ENCODE peak calls at places on chromosomes 2 and 18, in four cellular contexts. O is H9, L is H1, A is IMR-90. M is an unnamed sample.

GRCh38 chr18:44098551-44099098 is 582.1 kb upstream of the SETBP1 start:
- DNase-seq in A (peak), L (peak), O (peak), M (peak)

GRCh38 chr2:37768491-37768925 is 97.1 kb upstream of the CDC42EP3 start:
- DNase-seq in A (peak), O (no peak), L (no peak), M (peak)

GRCh38 chr2:109339519-109339991 is 210.6 kb downstream of the SH3RF3 start:
- DNase-seq in L (peak), A (peak), O (peak), M (no peak)

GRCh38 chr18:23938046-23938756 is 76.4 kb upstream of the TTC39C start:
- DNase-seq in O (no peak), L (no peak), A (no peak), M (no peak)

GRCh38 chr18:79523221-79523737 is 127.5 kb downstream of the NFATC1 start:
- DNase-seq in O (peak), A (no peak), L (no peak), M (no peak)

GRCh38 chr2:74497777-74498499 is 1.5 kb downstream of the LBX2 start:
- DNase-seq in A (no peak), O (peak), L (peak), M (peak)

GRCh38 chr2:166148811-166149400 is 21.1 kb upstream of the SCN1A start:
- DNase-seq in L (no peak), O (no peak), A (no peak), M (peak)

GRCh38 chr18:9090578-9090977 is 11.9 kb upstream of the NDUFV2 start:
- DNase-seq in A (no peak), O (no peak), L (no peak), M (no peak)

GRCh38 chr2:43129676-43130547 is 96.5 kb downstream of the ZFP36L2 start:
- DNase-seq in O (no peak), A (peak), L (no peak), M (no peak)

GRCh38 chr2:53632714-53633113 is 134.9 kb upstream of the CHAC2 start:
- DNase-seq in O (no peak), A (peak), L (no peak), M (no peak)

GRCh38 chr2:53633441-53633840 is 134.2 kb upstream of the CHAC2 start:
- DNase-seq in A (peak), O (no peak), L (no peak), M (no peak)

GRCh38 chr2:53640466-53640865 is 127.1 kb upstream of the CHAC2 start:
- DNase-seq in A (no peak), L (no peak), O (no peak), M (no peak)

GRCh38 chr2:53635681-53636080 is 131.9 kb upstream of the CHAC2 start:
- DNase-seq in A (no peak), O (no peak), L (no peak), M (no peak)

GRCh38 chr2:53636616-53637015 is 131.0 kb upstream of the CHAC2 start:
- DNase-seq in O (no peak), L (no peak), A (no peak), M (no peak)
- H4K5ac ChIP-seq in O (no peak), L (no peak), A (no peak), M (no peak)

DNA sequence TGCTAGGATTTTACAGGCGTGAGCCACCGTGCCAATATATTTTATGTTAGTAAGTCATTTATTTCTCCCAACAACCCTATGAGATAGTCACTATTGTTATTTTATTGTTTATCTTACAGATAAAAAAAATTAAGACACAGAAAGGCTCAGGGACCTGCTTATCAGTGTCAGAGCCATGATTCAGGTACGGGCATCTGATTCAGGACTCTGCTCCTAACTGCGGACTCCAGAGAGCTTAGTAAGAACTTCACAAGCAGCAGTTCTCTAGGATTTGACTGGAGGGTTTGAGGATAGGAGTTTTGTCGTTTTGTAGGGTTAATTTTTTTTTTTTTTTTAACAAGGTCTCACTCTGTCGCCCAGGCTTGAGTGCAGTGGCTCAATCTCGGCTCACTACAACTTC is 174.2 kb downstream of the BCL11A start:
- DNase-seq in L (no peak), A (no peak), O (no peak), M (no peak)
- H2BK5ac ChIP-seq in L (no peak), A (no peak), O (no peak), M (no peak)

DNA sequence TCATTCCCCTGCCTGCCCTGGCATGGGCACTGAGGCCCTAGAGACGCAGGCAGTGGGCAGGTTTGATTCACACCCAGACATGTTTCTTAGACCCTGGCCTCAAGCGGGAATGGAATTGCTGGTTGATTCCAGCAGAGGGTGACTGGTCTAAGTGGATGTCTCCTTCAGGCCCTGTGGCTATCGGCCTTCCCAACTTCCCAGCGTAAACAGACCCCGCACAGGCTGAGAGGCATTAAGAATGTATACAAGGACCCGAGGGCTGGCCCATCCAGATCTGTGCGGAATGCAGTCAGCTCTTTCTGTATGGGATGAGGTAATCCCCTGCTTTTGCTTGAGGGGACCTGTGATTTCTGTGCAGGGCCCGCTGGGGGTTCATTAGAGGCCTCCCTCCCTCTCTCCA is 6.4 kb downstream of the ACKR3 start:
- DNase-seq in O (peak), A (no peak), L (no peak), M (peak)
- H3K9ac ChIP-seq in O (no peak), A (no peak), L (no peak), M (no peak)

DNA sequence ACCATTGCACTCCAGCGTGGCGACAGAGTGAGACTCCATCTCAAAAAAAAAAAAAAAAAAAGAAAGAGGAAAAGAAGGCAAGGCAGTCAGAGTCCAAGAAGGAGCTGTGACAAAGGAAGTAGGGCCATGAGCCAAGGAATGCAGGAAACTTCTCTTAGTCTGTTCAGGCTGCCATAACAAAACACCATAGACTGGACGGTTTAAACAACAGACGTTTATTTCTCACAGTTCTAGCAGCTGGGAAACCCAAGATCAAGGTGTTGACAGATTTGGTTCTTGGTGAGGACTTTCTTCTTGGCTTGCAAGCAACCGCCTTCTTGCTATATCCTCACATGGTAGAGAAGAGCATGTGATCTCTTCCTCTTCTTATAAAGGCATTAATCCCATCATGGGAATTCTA is 13.1 kb upstream of the SUMO1 start:
- DNase-seq in L (no peak), A (peak), O (no peak), M (no peak)
- H4K5ac ChIP-seq in L (no peak), A (no peak), O (no peak), M (no peak)

DNA sequence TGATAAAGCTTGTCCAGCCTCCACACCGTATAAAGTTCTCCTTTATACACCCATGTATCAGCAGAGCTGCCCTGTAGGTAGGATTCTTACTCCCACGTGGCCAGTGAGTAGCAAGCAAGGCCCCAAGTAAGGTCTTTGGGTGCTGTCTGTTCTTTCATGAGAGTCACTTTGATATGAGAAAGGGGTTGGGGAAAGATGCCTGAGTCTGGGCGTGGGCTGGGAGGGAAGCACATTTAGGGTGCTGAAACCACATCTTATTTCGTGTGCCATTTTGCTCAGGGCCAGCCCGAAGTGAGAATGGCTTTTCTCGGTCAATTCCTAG is 440 bp upstream of the ITPRIPL1 start:
- DNase-seq in O (no peak), L (no peak), A (no peak), M (peak)
- H2BK5ac ChIP-seq in O (no peak), L (no peak), A (no peak), M (no peak)

GRCh38 chr18:36155960-36156757 is 26.5 kb downstream of the ELP2 start:
- DNase-seq in A (peak), L (no peak), O (no peak), M (no peak)

GRCh38 chr18:36153203-36153602 is 23.5 kb downstream of the ELP2 start:
- DNase-seq in L (no peak), A (peak), O (no peak), M (no peak)

GRCh38 chr18:36158261-36158867 is 28.7 kb downstream of the ELP2 start:
- DNase-seq in O (no peak), A (peak), L (no peak), M (no peak)

GRCh38 chr18:36153771-36154170 is 24.1 kb downstream of the ELP2 start:
- DNase-seq in L (no peak), A (peak), O (no peak), M (no peak)

DNA sequence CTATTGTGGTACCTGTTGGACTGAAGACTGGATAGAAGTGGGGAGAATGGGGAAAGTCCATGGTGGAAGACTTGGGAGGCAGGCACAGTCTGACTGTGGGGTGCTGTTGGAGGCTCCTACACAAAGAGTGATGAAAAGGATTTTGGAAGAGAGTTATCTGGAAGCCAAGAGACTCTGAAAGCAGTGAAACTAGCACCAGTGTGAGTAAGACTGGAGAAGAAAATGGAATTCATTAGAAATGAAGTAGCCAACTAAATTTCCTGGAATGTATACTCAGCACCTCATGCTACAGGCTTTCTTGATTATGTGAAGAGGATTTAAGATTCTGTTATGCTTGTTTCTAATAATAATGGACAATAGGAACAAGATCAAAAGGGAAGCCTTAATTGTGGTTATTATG is 27.7 kb downstream of the ELP2 start:
- DNase-seq in A (peak), L (no peak), O (no peak), M (no peak)
- H3K9ac ChIP-seq in A (peak), L (no peak), O (no peak), M (no peak)

GRCh38 chr2:144011098-144011497 is 508.8 kb downstream of the ZEB2 start:
- DNase-seq in A (no peak), O (no peak), L (no peak), M (no peak)
- H4K5ac ChIP-seq in A (no peak), O (no peak), L (no peak), M (no peak)